ENCODE peak calls at places on chromosomes 3 and 15, in nine cellular contexts. Z is heart right ventricle, M is RWPE2, X is HepG2, S is upper lobe of left lung, L is HCT116, O is A549, H is upper lobe of right lung, R is foreskin keratinocyte. N is an unnamed sample.

GRCh38 chr15:89660556-89660955 is 5.3 kb upstream of the KIF7 start:
- ATAC-seq in Z (no peak), M (no peak), X (peak), S (no peak), L (peak), O (peak), H (no peak), R (no peak), N (no peak)

GRCh38 chr3:32098528-32098927 is 7.9 kb upstream of the GPD1L start:
- ATAC-seq in Z (no peak), M (no peak), X (no peak), S (no peak), L (no peak), O (no peak), H (no peak), R (no peak), N (no peak)

GRCh38 chr3:8280161-8280560 is 221.5 kb upstream of the LMCD1 start:
- ATAC-seq in Z (no peak), M (no peak), X (no peak), S (no peak), L (no peak), O (no peak), H (no peak), R (no peak), N (no peak)

GRCh38 chr15:52243697-52244555 is 51.7 kb downstream of the MYO5C start:
- ATAC-seq in Z (no peak), M (no peak), X (no peak), S (no peak), L (no peak), O (no peak), H (peak), R (no peak), N (no peak)

GRCh38 chr15:99435138-99435695 is 130.6 kb upstream of the MEF2A start:
- ATAC-seq in Z (no peak), M (peak), X (no peak), S (peak), L (peak), O (no peak), H (peak), R (peak), N (no peak)

GRCh38 chr15:60412807-60413597 is 15.2 kb upstream of the ANXA2 start:
- ATAC-seq in Z (no peak), M (no peak), X (no peak), S (no peak), L (no peak), O (peak), H (no peak), R (no peak), N (peak)

GRCh38 chr3:46880884-46881818 is 3.6 kb downstream of the PTH1R start:
- ATAC-seq in Z (no peak), M (no peak), X (no peak), S (no peak), L (no peak), O (no peak), H (no peak), R (no peak), N (peak)

GRCh38 chr3:136023264-136023978 is 57.9 kb downstream of the PPP2R3A start:
- ATAC-seq in Z (peak), M (no peak), X (no peak), S (no peak), L (no peak), O (no peak), H (no peak), R (no peak), N (no peak)

GRCh38 chr3:51709675-51710074 is 2.8 kb downstream of the GRM2 start:
- ATAC-seq in Z (no peak), M (no peak), X (no peak), S (no peak), L (no peak), O (no peak), H (no peak), R (no peak), N (no peak)

GRCh38 chr3:39960515-39961403 is 151.3 kb downstream of the MYRIP start:
- ATAC-seq in Z (peak), M (no peak), X (no peak), S (peak), L (no peak), O (no peak), H (peak), R (no peak), N (peak)

GRCh38 chr3:197490659-197491058 is 65.1 kb downstream of the BDH1 start:
- ATAC-seq in Z (no peak), M (no peak), X (no peak), S (no peak), L (peak), O (no peak), H (no peak), R (no peak), N (no peak)

GRCh38 chr3:97882975-97883598 is 61.3 kb downstream of the CRYBG3 start:
- ATAC-seq in Z (peak), M (peak), X (no peak), S (peak), L (peak), O (no peak), H (peak), R (peak), N (no peak)

GRCh38 chr3:189927975-189928895 is 192.5 kb downstream of the P3H2 start:
- ATAC-seq in Z (no peak), M (peak), X (no peak), S (no peak), L (no peak), O (no peak), H (no peak), R (peak), N (no peak)

GRCh38 chr15:94610069-94610863 is 378.9 kb downstream of the MCTP2 start:
- ATAC-seq in Z (no peak), M (no peak), X (no peak), S (no peak), L (no peak), O (no peak), H (no peak), R (no peak), N (no peak)

GRCh38 chr3:12286927-12287726 is 1.7 kb upstream of the PPARG start:
- ATAC-seq in Z (peak), M (no peak), X (peak), S (no peak), L (peak), O (peak), H (no peak), R (peak), N (peak)

GRCh38 chr3:123431658-123432323 is 17.1 kb downstream of the ADCY5 start:
- ATAC-seq in Z (no peak), M (no peak), X (no peak), S (no peak), L (no peak), O (no peak), H (no peak), R (no peak), N (no peak)

GRCh38 chr3:185625784-185626183 is 39.7 kb downstream of the SENP2 start:
- ATAC-seq in Z (no peak), M (no peak), X (no peak), S (no peak), L (no peak), O (no peak), H (no peak), R (no peak), N (no peak)

GRCh38 chr3:172846706-172847105 is 96.2 kb downstream of the ECT2 start:
- ATAC-seq in Z (no peak), M (peak), X (no peak), S (no peak), L (no peak), O (no peak), H (no peak), R (peak), N (no peak)

GRCh38 chr3:79810529-79810928 is 42.7 kb upstream of the ROBO1 start:
- ATAC-seq in Z (no peak), M (no peak), X (no peak), S (no peak), L (no peak), O (no peak), H (no peak), R (no peak), N (no peak)

GRCh38 chr3:103532986-103533385 is 1098.2 kb downstream of the ZPLD1 start:
- ATAC-seq in Z (no peak), M (no peak), X (no peak), S (no peak), L (no peak), O (no peak), H (no peak), R (no peak), N (no peak)

GRCh38 chr3:158103956-158104338 is 2.3 kb downstream of the SHOX2 start:
- ATAC-seq in Z (no peak), M (no peak), X (no peak), S (no peak), L (no peak), O (no peak), H (no peak), R (no peak), N (no peak)

GRCh38 chr3:122760457-122761271 is 33.0 kb downstream of the HSPBAP1 start:
- ATAC-seq in Z (no peak), M (no peak), X (no peak), S (no peak), L (peak), O (no peak), H (peak), R (no peak), N (no peak)

GRCh38 chr15:99466701-99467337 is 99.0 kb upstream of the MEF2A start:
- ATAC-seq in Z (peak), M (no peak), X (peak), S (peak), L (no peak), O (peak), H (peak), R (no peak), N (no peak)

GRCh38 chr15:99481406-99481805 is 84.4 kb upstream of the MEF2A start:
- ATAC-seq in Z (no peak), M (no peak), X (no peak), S (no peak), L (no peak), O (no peak), H (no peak), R (no peak), N (no peak)

GRCh38 chr3:124843068-124843467 is 44.1 kb downstream of the ITGB5 start:
- ATAC-seq in Z (peak), M (no peak), X (no peak), S (no peak), L (no peak), O (no peak), H (no peak), R (no peak), N (no peak)

GRCh38 chr3:112092439-112093179 is 6.4 kb downstream of the C3orf52 start:
- ATAC-seq in Z (peak), M (no peak), X (no peak), S (peak), L (no peak), O (no peak), H (no peak), R (no peak), N (peak)

GRCh38 chr3:27699067-27699466 is 23.1 kb downstream of the EOMES start:
- ATAC-seq in Z (no peak), M (no peak), X (no peak), S (no peak), L (no peak), O (no peak), H (no peak), R (no peak), N (no peak)

GRCh38 chr3:170002829-170003228 is 35.0 kb upstream of the GPR160 start:
- ATAC-seq in Z (peak), M (no peak), X (no peak), S (no peak), L (no peak), O (no peak), H (no peak), R (no peak), N (no peak)

GRCh38 chr3:48614044-48614443 is 4.6 kb upstream of the UQCRC1 start:
- ATAC-seq in Z (no peak), M (peak), X (no peak), S (no peak), L (no peak), O (peak), H (peak), R (peak), N (no peak)

GRCh38 chr15:33852570-33852969 is 115.7 kb upstream of the CHRM5 start:
- ATAC-seq in Z (no peak), M (peak), X (no peak), S (peak), L (peak), O (no peak), H (no peak), R (peak), N (no peak)

GRCh38 chr15:59615661-59616060 is 4.1 kb downstream of the GCNT3 start:
- ATAC-seq in Z (no peak), M (no peak), X (no peak), S (no peak), L (no peak), O (no peak), H (no peak), R (no peak), N (no peak)

GRCh38 chr3:184808021-184808420 is 3.9 kb upstream of the VPS8 start:
- ATAC-seq in Z (no peak), M (no peak), X (peak), S (no peak), L (peak), O (no peak), H (no peak), R (no peak), N (no peak)

GRCh38 chr15:95979286-95979685 is 351.2 kb upstream of the NR2F2 start:
- ATAC-seq in Z (no peak), M (no peak), X (no peak), S (no peak), L (no peak), O (no peak), H (no peak), R (no peak), N (no peak)

GRCh38 chr3:71046791-71047190 is 536.7 kb downstream of the FOXP1 start:
- ATAC-seq in Z (no peak), M (no peak), X (no peak), S (no peak), L (no peak), O (no peak), H (no peak), R (no peak), N (no peak)
- H3K27ac ChIP-seq in Z (peak), M (no peak), X (no peak), S (peak), L (no peak), O (no peak), H (peak), R (no peak), N (peak)

GRCh38 chr15:70055601-70056051 is 42.1 kb downstream of the TLE3 start:
- ATAC-seq in Z (no peak), M (no peak), X (no peak), S (no peak), L (no peak), O (no peak), H (no peak), R (no peak), N (no peak)
- TF ChIP-seq CTCF in Z (no peak), M (no peak), X (no peak), S (no peak), L (no peak), O (no peak), H (no peak), R (peak), N (no peak)

DNA sequence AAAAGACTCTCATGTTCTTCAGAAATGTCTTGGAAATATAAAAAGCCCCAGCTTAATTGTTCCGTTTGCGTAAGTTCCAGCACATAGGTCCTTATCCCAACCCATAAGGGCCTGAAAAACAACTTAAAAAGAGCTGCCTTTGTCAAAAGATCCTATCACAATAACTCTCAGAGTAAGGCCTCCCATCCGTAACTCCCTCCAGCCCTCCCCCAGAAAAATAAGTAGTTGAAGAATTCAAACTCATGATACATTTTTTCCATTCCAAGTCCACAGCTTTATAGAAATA is 38.0 kb upstream of the SECISBP2L start:
- ATAC-seq in Z (no peak), M (no peak), X (no peak), S (no peak), L (no peak), O (no peak), H (peak), R (no peak), N (no peak)
- H3K27ac ChIP-seq in Z (no peak), M (no peak), X (no peak), S (peak), L (no peak), O (no peak), H (peak), R (no peak), N (no peak)

GRCh38 chr3:13491206-13491974 is 11.3 kb downstream of the HDAC11 start:
- ATAC-seq in Z (no peak), M (no peak), X (no peak), S (no peak), L (no peak), O (no peak), H (no peak), R (no peak), N (no peak)
- TF ChIP-seq CTCF in Z (no peak), M (no peak), X (no peak), S (no peak), L (no peak), O (no peak), H (no peak), R (no peak), N (no peak)

GRCh38 chr15:70427531-70428120 is 329.9 kb upstream of the TLE3 start:
- ATAC-seq in Z (no peak), M (peak), X (no peak), S (no peak), L (no peak), O (no peak), H (no peak), R (peak), N (no peak)

GRCh38 chr15:70424937-70425411 is 327.3 kb upstream of the TLE3 start:
- ATAC-seq in Z (no peak), M (no peak), X (no peak), S (no peak), L (no peak), O (no peak), H (peak), R (no peak), N (no peak)

GRCh38 chr15:70426065-70426821 is 328.5 kb upstream of the TLE3 start:
- ATAC-seq in Z (no peak), M (peak), X (no peak), S (no peak), L (peak), O (no peak), H (no peak), R (peak), N (no peak)

GRCh38 chr15:70428211-70428822 is 330.6 kb upstream of the TLE3 start:
- ATAC-seq in Z (no peak), M (no peak), X (no peak), S (no peak), L (no peak), O (no peak), H (no peak), R (no peak), N (no peak)

DNA sequence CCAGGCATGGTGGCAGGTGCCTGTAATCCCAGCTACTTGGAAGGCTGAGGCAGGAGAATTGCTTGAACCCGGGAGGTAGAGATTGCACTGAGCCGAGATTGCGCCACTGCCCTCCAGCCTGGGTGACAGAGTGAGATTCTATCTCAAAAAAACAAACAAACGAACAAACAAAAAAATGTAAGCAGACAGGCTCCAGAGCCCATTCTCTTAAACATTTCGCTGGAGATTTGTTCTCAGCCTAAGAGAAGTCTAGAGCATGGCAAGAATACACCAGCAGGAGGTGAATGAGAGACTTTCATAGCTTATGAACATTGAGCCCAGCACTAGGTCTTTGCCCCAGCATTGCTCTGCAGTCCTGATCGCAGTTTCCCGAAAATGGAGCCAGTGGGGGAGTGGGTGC is 329.4 kb upstream of the TLE3 start:
- ATAC-seq in Z (no peak), M (peak), X (peak), S (no peak), L (no peak), O (no peak), H (no peak), R (no peak), N (no peak)
- H3K27ac ChIP-seq in Z (no peak), M (peak), X (no peak), S (no peak), L (no peak), O (peak), H (no peak), R (no peak), N (no peak)

DNA sequence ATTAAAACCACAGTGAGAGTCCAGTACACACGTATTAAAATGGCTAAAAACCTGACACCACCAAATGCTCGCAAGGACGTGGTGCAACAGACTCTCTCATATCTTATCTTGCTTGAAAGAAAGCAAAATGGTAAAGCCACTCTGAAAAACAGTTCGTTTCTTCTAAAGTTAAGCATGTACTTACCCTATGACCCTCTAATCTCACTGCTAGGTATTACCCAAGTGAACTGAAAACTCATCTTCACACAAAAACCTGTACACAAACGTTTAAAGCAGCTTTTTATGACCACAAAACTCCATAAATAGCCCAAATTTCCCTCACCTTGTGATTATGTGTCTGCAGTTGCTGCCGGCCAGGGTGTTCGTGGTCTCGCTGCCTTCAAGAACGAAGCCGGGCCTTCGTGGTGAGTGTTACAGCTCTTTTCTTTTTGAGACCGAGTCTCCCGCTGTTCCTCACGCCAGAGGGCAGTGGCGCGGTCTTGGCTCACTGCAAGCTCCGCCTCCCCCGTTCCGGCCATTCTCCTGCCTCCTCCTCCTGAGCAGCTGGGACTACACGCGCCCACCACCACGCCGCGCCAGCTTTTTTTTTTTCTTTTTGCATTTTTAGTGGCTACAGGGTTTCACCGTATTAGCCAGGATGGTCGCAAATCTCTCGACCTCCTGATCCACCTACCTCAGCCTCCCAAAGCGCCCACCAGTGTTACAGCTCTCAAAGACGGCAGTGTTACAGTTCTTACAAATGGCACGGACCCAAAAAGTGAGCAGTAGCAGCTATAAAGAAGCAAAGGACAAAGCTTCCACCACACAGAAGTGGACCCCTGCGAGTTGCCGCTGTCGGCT is 165.4 kb downstream of the TJP1 start:
- ATAC-seq in Z (no peak), M (peak), X (no peak), S (no peak), L (peak), O (peak), H (no peak), R (no peak), N (no peak)
- TF ChIP-seq CTCF in Z (no peak), M (peak), X (no peak), S (no peak), L (peak), O (peak), H (no peak), R (no peak), N (no peak)

DNA sequence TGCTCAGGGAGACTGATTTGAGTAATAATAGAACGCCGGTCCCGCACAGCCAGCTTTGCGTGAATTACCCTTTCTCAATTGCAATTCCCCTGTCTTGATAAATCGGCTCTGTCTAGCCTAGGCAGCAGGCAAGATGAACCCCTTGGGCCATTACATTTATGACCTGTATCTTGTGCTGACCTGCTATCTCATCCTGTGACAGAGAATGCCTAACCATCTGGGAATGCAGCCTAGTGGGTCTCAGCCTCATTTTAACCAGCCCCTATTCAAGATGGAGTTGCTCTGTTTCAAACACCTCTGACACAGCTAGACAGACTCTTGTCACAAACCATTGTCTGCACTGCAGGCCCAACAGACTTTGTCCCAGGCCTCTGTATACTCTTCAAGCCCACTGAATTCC is 13.8 kb upstream of the NUP210 start:
- ATAC-seq in Z (no peak), M (no peak), X (peak), S (no peak), L (no peak), O (no peak), H (no peak), R (no peak), N (no peak)
- H3K27ac ChIP-seq in Z (no peak), M (no peak), X (no peak), S (no peak), L (no peak), O (no peak), H (no peak), R (no peak), N (no peak)

N was measured in gastroesophageal sphincter.